ENCODE peak calls at places on chromosomes 5 and 9, in nine cellular contexts. U, C, D, I, A, Z, V, K and W are unnamed samples.

GRCh38 chr5:160899735-160900134 is 47.7 kb upstream of the ATP10B start:
- DNase-seq in U (no peak), C (no peak), D (no peak), I (no peak), A (no peak), Z (no peak), V (no peak), K (no peak), W (no peak)

GRCh38 chr9:74609671-74610416 is 112.7 kb downstream of the RORB start:
- DNase-seq in U (no peak), C (no peak), D (no peak), I (no peak), A (no peak), Z (no peak), V (no peak), K (no peak), W (no peak)

GRCh38 chr9:36132081-36132480 is 4.5 kb upstream of the GLIPR2 start:
- DNase-seq in U (no peak), C (no peak), D (no peak), I (no peak), A (no peak), Z (no peak), V (no peak), K (peak; percentile 49), W (no peak)

GRCh38 chr9:96027271-96028131 is 152.0 kb downstream of the ERCC6L2 start:
- DNase-seq in U (no peak), C (no peak), D (no peak), I (no peak), A (no peak), Z (no peak), V (no peak), K (no peak), W (no peak)

GRCh38 chr5:55597014-55597981 is 62.5 kb upstream of the PLPP1 start:
- DNase-seq in U (peak; percentile 44), C (no peak), D (peak; percentile 55), I (no peak), A (peak; percentile 70), Z (no peak), V (no peak), K (peak; percentile 93), W (no peak)

GRCh38 chr9:111399772-111400563 is 69.9 kb upstream of the OR2K2 start:
- DNase-seq in U (no peak), C (peak; percentile 32), D (peak; percentile 4), I (no peak), A (no peak), Z (no peak), V (peak; percentile 27), K (peak; percentile 28), W (peak; percentile 16)

GRCh38 chr5:124253421-124253820 is 493.0 kb downstream of the ZNF608 start:
- DNase-seq in U (no peak), C (peak; percentile 33), D (no peak), I (no peak), A (no peak), Z (no peak), V (no peak), K (no peak), W (no peak)

GRCh38 chr9:121783126-121783522 is 131.7 kb downstream of the DAB2IP start:
- DNase-seq in U (no peak), C (no peak), D (no peak), I (no peak), A (no peak), Z (no peak), V (no peak), K (no peak), W (no peak)

GRCh38 chr5:69271376-69271775 is 36.7 kb downstream of the CDK7 start:
- DNase-seq in U (no peak), C (no peak), D (peak; percentile 47), I (no peak), A (peak; percentile 14), Z (no peak), V (peak; percentile 29), K (peak; percentile 78), W (no peak)

GRCh38 chr9:90659626-90660364 is 17.2 kb upstream of the DIRAS2 start:
- DNase-seq in U (no peak), C (no peak), D (peak; percentile 64), I (no peak), A (no peak), Z (no peak), V (no peak), K (peak; percentile 50), W (no peak)

GRCh38 chr9:22425551-22425950 is 21.1 kb upstream of the DMRTA1 start:
- DNase-seq in U (no peak), C (no peak), D (no peak), I (no peak), A (no peak), Z (no peak), V (no peak), K (no peak), W (no peak)

GRCh38 chr5:151808451-151809169 is 36.9 kb downstream of the G3BP1 start:
- DNase-seq in U (no peak), C (no peak), D (no peak), I (no peak), A (no peak), Z (no peak), V (no peak), K (peak; percentile 31), W (no peak)

GRCh38 chr9:78574354-78575036 is 277.6 kb downstream of the PSAT1 start:
- DNase-seq in U (no peak), C (no peak), D (no peak), I (no peak), A (no peak), Z (no peak), V (no peak), K (peak; percentile 60), W (no peak)

GRCh38 chr5:179273441-179274145 is 71.7 kb downstream of the ADAMTS2 start:
- DNase-seq in U (no peak), C (no peak), D (no peak), I (no peak), A (no peak), Z (no peak), V (no peak), K (no peak), W (no peak)

GRCh38 chr5:15844871-15845270 is 334.7 kb downstream of the MARCHF11 start:
- DNase-seq in U (no peak), C (no peak), D (no peak), I (no peak), A (no peak), Z (no peak), V (no peak), K (no peak), W (no peak)

GRCh38 chr5:20109326-20109725 is 121.3 kb upstream of the CDH18 start:
- DNase-seq in U (no peak), C (no peak), D (no peak), I (no peak), A (no peak), Z (no peak), V (no peak), K (no peak), W (no peak)

GRCh38 chr5:15601853-15602252 is 101.9 kb downstream of the FBXL7 start:
- DNase-seq in U (no peak), C (no peak), D (no peak), I (no peak), A (no peak), Z (no peak), V (no peak), K (no peak), W (no peak)

GRCh38 chr5:128487041-128487440 is 51.0 kb downstream of the FBN2 start:
- DNase-seq in U (no peak), C (no peak), D (no peak), I (no peak), A (no peak), Z (no peak), V (no peak), K (peak; percentile 64), W (no peak)

GRCh38 chr9:78304357-78304756 is 7.4 kb downstream of the PSAT1 start:
- DNase-seq in U (no peak), C (no peak), D (no peak), I (no peak), A (no peak), Z (no peak), V (no peak), K (no peak), W (no peak)

GRCh38 chr9:82331091-82331490 is 342.5 kb downstream of the SPATA31D1 start:
- DNase-seq in U (no peak), C (no peak), D (no peak), I (no peak), A (no peak), Z (no peak), V (no peak), K (peak; percentile 51), W (no peak)

GRCh38 chr5:151923865-151924264 is 786 bp downstream of the GLRA1 start:
- DNase-seq in U (no peak), C (no peak), D (no peak), I (no peak), A (no peak), Z (no peak), V (no peak), K (no peak), W (no peak)

GRCh38 chr5:171975262-171975876 is 31.1 kb downstream of the FBXW11 start:
- DNase-seq in U (no peak), C (no peak), D (no peak), I (no peak), A (no peak), Z (no peak), V (no peak), K (peak; percentile 72), W (peak; percentile 19)

GRCh38 chr5:36158144-36158543 is 6.2 kb downstream of the SKP2 start:
- DNase-seq in U (no peak), C (no peak), D (no peak), I (no peak), A (no peak), Z (no peak), V (no peak), K (peak; percentile 53), W (no peak)

GRCh38 chr5:90994796-90995195 is 388.3 kb downstream of the ARRDC3 start:
- DNase-seq in U (no peak), C (no peak), D (no peak), I (no peak), A (no peak), Z (no peak), V (no peak), K (no peak), W (no peak)

GRCh38 chr9:137349471-137350033 is 47.5 kb upstream of the NRARP start:
- DNase-seq in U (no peak), C (no peak), D (no peak), I (no peak), A (no peak), Z (no peak), V (no peak), K (no peak), W (no peak)